ENCODE peak calls at places on chromosomes 16 and 17, in nine cellular contexts. I is PC-3; L is activated CD8-positive, alpha-beta memory T cell treated with anti-CD3 and anti-CD28 coated beads for 1 hour; C is ovary; E is stimulated activated CD8-positive, alpha-beta memory T cell treated with anti-CD3 and anti-CD28 coated beads, Interleukin-4, amount 100 ng/mL, for 24 hours; Z is HCT116; O is RWPE1; K is AG09319; M is BJ. N is an unnamed sample.

GRCh38 chr17:58658804-58659713 is 32.8 kb downstream of the TEX14 start:
- DNase-seq in I (peak; percentile 98), L (peak; percentile 59), C (peak; percentile 61), E (peak; percentile 51), Z (peak; percentile 100), O (peak; percentile 85), K (peak; percentile 73), M (peak; percentile 62), N (peak; percentile 67)

GRCh38 chr16:46743232-46743719 is 4.9 kb downstream of the MYLK3 start:
- DNase-seq in I (no peak), L (no peak), C (no peak), E (no peak), Z (no peak), O (no peak), K (no peak), M (no peak), N (no peak)

GRCh38 chr17:63974594-63975192 is 2.0 kb upstream of the SCN4A start:
- DNase-seq in I (peak; percentile 95), L (no peak), C (no peak), E (no peak), Z (peak; percentile 57), O (peak; percentile 78), K (no peak), M (no peak), N (no peak)

GRCh38 chr16:84053237-84053636 is 10.6 kb upstream of the SLC38A8 start:
- DNase-seq in I (no peak), L (no peak), C (no peak), E (no peak), Z (no peak), O (no peak), K (no peak), M (no peak), N (no peak)

GRCh38 chr17:78915872-78916632 is 9.1 kb downstream of the TIMP2 start:
- DNase-seq in I (peak; percentile 77), L (no peak), C (no peak), E (no peak), Z (peak; percentile 33), O (peak; percentile 79), K (no peak), M (no peak), N (no peak)

GRCh38 chr17:80990921-80991644 is 558 bp upstream of the CHMP6 start:
- DNase-seq in I (no peak), L (no peak), C (peak; percentile 13), E (no peak), Z (no peak), O (no peak), K (no peak), M (no peak), N (no peak)

GRCh38 chr16:79098897-79099296 is 501.6 kb downstream of the MAF start:
- DNase-seq in I (no peak), L (no peak), C (no peak), E (no peak), Z (no peak), O (no peak), K (no peak), M (no peak), N (no peak)

GRCh38 chr16:57297856-57298255 is 13.4 kb upstream of the PLLP start:
- DNase-seq in I (no peak), L (no peak), C (no peak), E (no peak), Z (no peak), O (no peak), K (no peak), M (no peak), N (no peak)

GRCh38 chr17:4507361-4508111 is 8.9 kb downstream of the SPNS2 start:
- DNase-seq in I (no peak), L (no peak), C (no peak), E (no peak), Z (no peak), O (no peak), K (no peak), M (no peak), N (no peak)

GRCh38 chr16:57592591-57593003 is 35.8 kb upstream of the ADGRG1 start:
- DNase-seq in I (no peak), L (no peak), C (no peak), E (peak; percentile 73), Z (no peak), O (no peak), K (no peak), M (no peak), N (peak; percentile 32)

GRCh38 chr16:24098896-24099295 is 157.2 kb upstream of the CACNG3 start:
- DNase-seq in I (no peak), L (no peak), C (no peak), E (no peak), Z (no peak), O (no peak), K (no peak), M (no peak), N (no peak)

N was measured in stimulated activated CD4-positive, alpha-beta T cell treated with anti-CD3 and anti-CD28 coated beads, Interleukin-1b, Interleukin-23, amount 100 ng/mL, for 4 hours.